ENCODE peak calls at places on chromosomes 6 and 20, in nine cellular contexts. H is A549, R is Peyer's patch, A is right lobe of liver, P is IMR-90, O is gastrocnemius medialis, M is HCT116, V is stomach, F is K562. B is an unnamed sample.

GRCh38 chr6:30725713-30726505 is 5.8 kb downstream of the TUBB start:
- DNase-seq in A (no peak), H (no peak), O (no peak), F (no peak), M (no peak), P (peak), R (no peak), V (no peak), B (no peak)

GRCh38 chr6:95169790-95170189 is 407.5 kb upstream of the MANEA start:
- DNase-seq in H (no peak), M (no peak), A (no peak), V (no peak), F (no peak), R (no peak), O (no peak), P (peak), B (no peak)

GRCh38 chr20:22944936-22945335 is 90.2 kb upstream of the SSTR4 start:
- DNase-seq in M (no peak), H (no peak), V (no peak), P (no peak), O (no peak), A (no peak), F (no peak), R (no peak), B (no peak)

GRCh38 chr6:87277123-87277522 is 45.3 kb upstream of the SMIM8 start:
- DNase-seq in P (peak), M (no peak), V (no peak), O (no peak), F (no peak), R (no peak), A (no peak), H (no peak), B (no peak)

GRCh38 chr6:73704260-73704659 is 8.3 kb downstream of the CD109 start:
- DNase-seq in V (no peak), R (no peak), M (peak), A (no peak), F (no peak), O (no peak), H (peak), P (peak), B (no peak)

GRCh38 chr6:5084787-5085637 is at the start of gene PPP1R3G:
- DNase-seq in V (no peak), F (no peak), M (no peak), A (peak), P (peak), H (no peak), R (peak), O (no peak), B (peak)

GRCh38 chr20:62025394-62025793 is 40.3 kb downstream of the TAF4 start:
- DNase-seq in R (no peak), O (no peak), M (no peak), F (no peak), V (no peak), P (no peak), A (no peak), H (no peak), B (no peak)

GRCh38 chr20:48523191-48523757 is 304.5 kb downstream of the PREX1 start:
- DNase-seq in V (no peak), R (no peak), P (peak), M (peak), H (peak), F (no peak), O (no peak), A (no peak), B (no peak)

GRCh38 chr6:169529931-169530761 is 171.7 kb downstream of the WDR27 start:
- DNase-seq in V (no peak), H (peak), P (peak), F (no peak), O (no peak), R (no peak), M (no peak), A (peak), B (no peak)

GRCh38 chr20:51533291-51534172 is 9.0 kb downstream of the NFATC2 start:
- DNase-seq in M (peak), O (no peak), P (peak), V (no peak), F (no peak), A (no peak), R (no peak), H (no peak), B (no peak)

GRCh38 chr6:167848783-167849182 is 22.1 kb downstream of the AFDN start:
- DNase-seq in V (no peak), F (no peak), R (no peak), A (no peak), P (no peak), H (no peak), O (no peak), M (no peak), B (no peak)

GRCh38 chr6:167847936-167848335 is 21.2 kb downstream of the AFDN start:
- DNase-seq in P (no peak), R (no peak), M (no peak), F (no peak), H (no peak), O (no peak), V (no peak), A (no peak), B (no peak)

GRCh38 chr6:167851349-167851952 is 24.7 kb downstream of the AFDN start:
- DNase-seq in M (no peak), O (no peak), A (no peak), H (no peak), F (no peak), P (no peak), R (no peak), V (no peak), B (no peak)

GRCh38 chr6:167850792-167851191 is 24.1 kb downstream of the AFDN start:
- DNase-seq in V (no peak), A (no peak), H (no peak), O (no peak), M (no peak), R (no peak), P (no peak), F (no peak), B (no peak)

DNA sequence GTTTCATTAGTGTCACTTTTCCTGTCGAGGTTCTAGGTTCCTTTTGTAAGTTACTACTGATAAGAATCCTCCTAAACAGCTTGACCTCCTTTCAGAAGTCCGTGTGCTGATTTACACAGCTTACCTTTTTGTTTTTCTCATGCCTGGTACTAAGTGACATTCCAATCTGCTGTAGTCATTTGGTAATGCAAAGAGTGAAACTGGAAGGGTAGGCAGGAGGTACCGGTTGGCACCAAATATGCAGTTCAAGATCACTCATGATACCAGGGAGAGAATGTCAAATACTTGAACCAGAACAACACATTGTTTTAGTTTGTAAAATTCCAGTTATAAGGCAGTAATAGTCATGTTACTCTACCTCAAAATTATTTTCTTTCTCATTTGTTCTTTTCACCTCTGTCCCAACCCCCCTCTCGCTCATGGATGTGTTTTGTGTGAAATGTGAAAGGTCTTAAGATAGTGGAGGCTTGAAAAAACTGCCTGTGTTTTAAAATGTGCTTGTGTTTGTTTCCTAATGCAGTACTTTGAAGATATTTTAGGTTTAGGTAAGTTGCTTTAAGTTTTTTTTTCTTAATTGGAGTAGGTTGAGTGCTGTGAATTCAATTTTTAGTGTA is 23.2 kb downstream of the AFDN start:
- DNase-seq in H (peak), O (no peak), V (peak), M (peak), P (no peak), F (no peak), A (no peak), R (no peak), B (no peak)
- TF ChIP-seq POLR2A in H (no peak), O (no peak), V (no peak), M (no peak), P (no peak), F (no peak), A (no peak), R (no peak), B (no peak)

GRCh38 chr6:110363748-110364147 is 5.6 kb upstream of the METTL24 start:
- DNase-seq in F (no peak), H (no peak), A (no peak), R (no peak), M (no peak), V (no peak), P (no peak), O (no peak), B (no peak)
- H3K27ac ChIP-seq in F (no peak), H (no peak), A (no peak), R (peak), M (no peak), V (peak), P (no peak), O (no peak), B (no peak)

GRCh38 chr20:11454966-11455799 is 462.5 kb upstream of the BTBD3 start:
- DNase-seq in P (peak), R (no peak), M (peak), A (no peak), H (peak), O (no peak), F (no peak), V (no peak), B (no peak)
- TF ChIP-seq CTCF in P (no peak), R (no peak), M (no peak), A (no peak), H (no peak), O (no peak), F (no peak), V (no peak), B (no peak)

GRCh38 chr20:46546293-46546692 is 4.2 kb downstream of the OCSTAMP start:
- DNase-seq in A (no peak), P (no peak), V (no peak), F (peak), M (no peak), O (no peak), H (no peak), R (no peak), B (no peak)
- TF ChIP-seq POLR2A in A (no peak), P (no peak), V (no peak), F (no peak), M (no peak), O (no peak), H (no peak), R (no peak), B (no peak)

GRCh38 chr6:131061041-131061770 is 1.8 kb downstream of the EPB41L2 start:
- DNase-seq in M (no peak), H (no peak), P (peak), F (no peak), R (no peak), O (no peak), A (no peak), V (no peak), B (no peak)
- H3K27ac ChIP-seq in M (no peak), H (peak), P (peak), F (peak), R (no peak), O (no peak), A (no peak), V (peak), B (peak)

B was measured in adrenal gland.